ENCODE peak calls at places on chromosome 5, in four cellular contexts. One of them, this sample, is unnamed.

GRCh38 chr5:142542906-142543305 is 143.0 kb downstream of the FGF1 start:
- DNase-seq in MCF 10A: no peak
- DNase-seq in A549: no peak
- DNase-seq in OCI-LY7: no peak
- DNase-seq in this sample: no peak

GRCh38 chr5:149466457-149466972 is 84.7 kb downstream of the CSNK1A1 start:
- DNase-seq in MCF 10A: peak
- DNase-seq in A549: peak
- DNase-seq in OCI-LY7: no peak
- DNase-seq in this sample: peak

GRCh38 chr5:131386124-131386523 is 122.3 kb downstream of the CDC42SE2 start:
- DNase-seq in MCF 10A: no peak
- DNase-seq in A549: no peak
- DNase-seq in OCI-LY7: no peak
- DNase-seq in this sample: no peak

GRCh38 chr5:10934789-10935355 is 173.8 kb upstream of the DAP start:
- DNase-seq in MCF 10A: no peak
- DNase-seq in A549: no peak
- DNase-seq in OCI-LY7: no peak
- DNase-seq in this sample: no peak

GRCh38 chr5:142360051-142360498 is 35.3 kb upstream of the SPRY4 start:
- DNase-seq in MCF 10A: no peak
- DNase-seq in A549: no peak
- DNase-seq in OCI-LY7: no peak
- DNase-seq in this sample: no peak

GRCh38 chr5:6818594-6819512 is 105.6 kb downstream of the TENT4A start:
- DNase-seq in MCF 10A: no peak
- DNase-seq in A549: no peak
- DNase-seq in OCI-LY7: no peak
- DNase-seq in this sample: no peak

GRCh38 chr5:95931118-95931833 is 30.4 kb downstream of the ELL2 start:
- DNase-seq in MCF 10A: no peak
- DNase-seq in A549: no peak
- DNase-seq in OCI-LY7: no peak
- DNase-seq in this sample: no peak

GRCh38 chr5:169050146-169050571 is 250.8 kb downstream of the SLIT3 start:
- DNase-seq in MCF 10A: peak
- DNase-seq in A549: no peak
- DNase-seq in OCI-LY7: no peak
- DNase-seq in this sample: no peak

GRCh38 chr5:6761333-6761732 is 48.1 kb downstream of the TENT4A start:
- DNase-seq in MCF 10A: no peak
- DNase-seq in A549: no peak
- DNase-seq in OCI-LY7: no peak
- DNase-seq in this sample: no peak

GRCh38 chr5:32791536-32792240 is 80.6 kb downstream of the NPR3 start:
- DNase-seq in MCF 10A: no peak
- DNase-seq in A549: no peak
- DNase-seq in OCI-LY7: no peak
- DNase-seq in this sample: no peak

GRCh38 chr5:143311428-143311827 is 92.1 kb downstream of the NR3C1 start:
- DNase-seq in MCF 10A: peak
- DNase-seq in A549: no peak
- DNase-seq in OCI-LY7: no peak
- DNase-seq in this sample: no peak

GRCh38 chr5:157739388-157740045 is 4.0 kb upstream of the LSM11 start:
- DNase-seq in MCF 10A: no peak
- DNase-seq in A549: no peak
- DNase-seq in OCI-LY7: no peak
- DNase-seq in this sample: no peak

GRCh38 chr5:5826911-5827310 is 404.4 kb downstream of the ICE1 start:
- DNase-seq in MCF 10A: peak
- DNase-seq in A549: no peak
- DNase-seq in OCI-LY7: no peak
- DNase-seq in this sample: peak

GRCh38 chr5:178577944-178578343 is 12.2 kb downstream of the COL23A1 start:
- DNase-seq in MCF 10A: no peak
- DNase-seq in A549: no peak
- DNase-seq in OCI-LY7: no peak
- DNase-seq in this sample: no peak

GRCh38 chr5:73902327-73903051 is 276.5 kb downstream of the ARHGEF28 start:
- DNase-seq in MCF 10A: peak
- DNase-seq in A549: peak
- DNase-seq in OCI-LY7: peak
- DNase-seq in this sample: no peak

GRCh38 chr5:1536298-1537165 is 12.8 kb upstream of the LPCAT1 start:
- DNase-seq in MCF 10A: no peak
- DNase-seq in A549: no peak
- DNase-seq in OCI-LY7: peak
- DNase-seq in this sample: peak

GRCh38 chr5:86137297-86137696 is 480.4 kb upstream of the COX7C start:
- DNase-seq in MCF 10A: no peak
- DNase-seq in A549: no peak
- DNase-seq in OCI-LY7: no peak
- DNase-seq in this sample: no peak

GRCh38 chr5:148398698-148399121 is 15.0 kb downstream of the FBXO38 start:
- DNase-seq in MCF 10A: no peak
- DNase-seq in A549: no peak
- DNase-seq in OCI-LY7: no peak
- DNase-seq in this sample: no peak
- TF ChIP-seq CTCF in MCF 10A: peak
- TF ChIP-seq CTCF in A549: no peak
- TF ChIP-seq CTCF in OCI-LY7: peak
- TF ChIP-seq CTCF in this sample: no peak

DNA sequence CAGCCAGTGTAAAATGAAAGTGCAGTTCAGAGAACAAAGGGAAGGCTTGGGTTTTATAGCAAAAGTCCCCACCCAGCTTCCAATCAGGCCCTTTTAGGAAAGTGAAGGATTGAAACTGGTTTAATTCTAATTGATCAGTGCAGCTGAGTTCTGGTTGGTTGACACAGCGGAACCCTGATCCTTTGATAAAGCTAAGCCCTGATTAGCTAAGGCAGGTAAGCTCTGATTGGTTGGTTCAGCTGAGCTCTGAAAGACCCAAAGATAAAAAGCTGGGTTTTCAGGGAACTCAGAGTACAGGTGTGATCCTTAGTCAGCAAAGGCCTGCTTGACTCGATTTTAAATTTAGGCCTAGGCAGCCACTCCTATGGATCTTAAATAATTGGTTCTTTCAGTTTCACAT is 70.8 kb upstream of the PRRC1 start:
- DNase-seq in MCF 10A: no peak
- DNase-seq in A549: no peak
- DNase-seq in OCI-LY7: no peak
- DNase-seq in this sample: no peak
- TF ChIP-seq CTCF in MCF 10A: no peak
- TF ChIP-seq CTCF in A549: no peak
- TF ChIP-seq CTCF in OCI-LY7: no peak
- TF ChIP-seq CTCF in this sample: no peak

DNA sequence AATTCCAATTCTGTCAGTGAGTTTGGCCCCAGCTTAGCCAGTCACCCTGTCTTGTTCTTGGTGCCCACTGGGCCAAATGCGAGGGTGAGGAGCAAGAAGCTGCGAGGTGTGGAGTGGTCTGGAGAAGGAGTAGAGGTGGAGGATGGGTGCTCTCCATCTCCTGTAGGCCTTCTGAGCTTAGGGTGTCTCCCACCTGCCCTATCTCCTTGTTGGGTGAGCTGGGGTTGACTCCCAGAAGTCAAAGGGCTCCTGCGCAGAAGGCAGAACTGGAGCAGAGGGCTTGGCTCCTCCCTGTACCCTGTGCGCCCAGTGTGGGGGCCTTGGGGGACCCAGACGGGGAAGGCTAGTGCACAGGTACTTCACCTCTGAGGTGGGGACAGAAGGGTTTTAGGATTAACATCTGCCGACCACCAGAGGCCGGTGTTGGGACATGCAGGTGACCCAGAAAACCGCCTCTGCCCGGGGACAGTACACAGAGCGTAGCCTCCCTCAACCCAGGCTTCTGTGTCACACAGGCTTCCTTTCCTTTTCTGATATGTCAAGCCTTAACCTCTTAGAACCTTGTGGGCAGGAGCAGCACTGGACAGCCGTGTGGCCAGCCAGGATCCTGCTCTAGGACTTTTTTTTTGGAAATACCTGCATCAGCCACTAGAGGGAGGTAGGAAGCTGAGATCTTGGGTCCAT is 16.9 kb downstream of the IL5 start:
- DNase-seq in MCF 10A: peak
- DNase-seq in A549: peak
- DNase-seq in OCI-LY7: peak
- DNase-seq in this sample: peak
- TF ChIP-seq CTCF in MCF 10A: peak
- TF ChIP-seq CTCF in A549: peak
- TF ChIP-seq CTCF in OCI-LY7: peak
- TF ChIP-seq CTCF in this sample: peak

DNA sequence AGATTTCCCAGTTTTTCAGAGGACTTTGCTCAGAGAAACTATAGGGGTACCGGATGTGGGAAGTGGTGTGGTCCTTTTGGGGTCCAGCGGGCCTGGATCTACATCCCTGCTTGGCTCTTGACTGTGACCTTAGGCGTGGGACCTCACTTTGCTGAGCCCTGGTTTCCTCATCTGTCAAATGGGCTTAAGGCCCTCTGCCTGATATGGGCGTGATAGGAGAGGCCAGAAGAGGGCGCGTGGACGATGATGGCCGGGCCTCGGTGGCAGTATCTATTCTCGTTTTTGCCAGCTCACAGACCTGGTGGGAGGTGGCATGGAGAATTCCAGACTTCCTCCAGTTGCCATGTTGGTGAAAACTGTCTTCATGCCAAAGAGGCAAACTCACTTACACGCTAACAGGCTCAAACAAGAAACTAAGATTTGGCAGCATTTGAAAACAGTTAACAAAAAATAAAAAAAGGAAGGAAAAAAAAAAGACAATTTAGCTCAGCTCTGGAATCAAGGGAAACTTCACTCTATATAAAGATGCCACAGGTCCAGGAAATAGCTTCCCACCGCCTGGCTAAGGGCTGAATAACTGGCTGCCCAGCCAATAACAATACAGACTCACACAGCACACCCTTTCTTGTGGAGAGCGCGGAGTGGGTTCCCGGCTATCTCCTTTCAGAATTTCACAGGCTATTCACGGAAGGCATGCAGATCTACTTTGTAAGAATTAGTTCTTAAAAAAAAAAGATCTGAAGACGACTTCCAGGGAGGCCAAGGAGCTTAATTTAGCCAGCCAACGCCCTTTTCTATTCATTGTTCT is 1.7 kb downstream of the SH3PXD2B start:
- DNase-seq in MCF 10A: peak
- DNase-seq in A549: no peak
- DNase-seq in OCI-LY7: no peak
- DNase-seq in this sample: peak
- TF ChIP-seq CTCF in MCF 10A: no peak
- TF ChIP-seq CTCF in A549: peak
- TF ChIP-seq CTCF in OCI-LY7: peak
- TF ChIP-seq CTCF in this sample: no peak

GRCh38 chr5:50889790-50890189 is 223.4 kb downstream of the PARP8 start:
- DNase-seq in MCF 10A: peak
- DNase-seq in A549: no peak
- DNase-seq in OCI-LY7: no peak
- DNase-seq in this sample: no peak
- TF ChIP-seq CTCF in MCF 10A: no peak
- TF ChIP-seq CTCF in A549: no peak
- TF ChIP-seq CTCF in OCI-LY7: no peak
- TF ChIP-seq CTCF in this sample: no peak

DNA sequence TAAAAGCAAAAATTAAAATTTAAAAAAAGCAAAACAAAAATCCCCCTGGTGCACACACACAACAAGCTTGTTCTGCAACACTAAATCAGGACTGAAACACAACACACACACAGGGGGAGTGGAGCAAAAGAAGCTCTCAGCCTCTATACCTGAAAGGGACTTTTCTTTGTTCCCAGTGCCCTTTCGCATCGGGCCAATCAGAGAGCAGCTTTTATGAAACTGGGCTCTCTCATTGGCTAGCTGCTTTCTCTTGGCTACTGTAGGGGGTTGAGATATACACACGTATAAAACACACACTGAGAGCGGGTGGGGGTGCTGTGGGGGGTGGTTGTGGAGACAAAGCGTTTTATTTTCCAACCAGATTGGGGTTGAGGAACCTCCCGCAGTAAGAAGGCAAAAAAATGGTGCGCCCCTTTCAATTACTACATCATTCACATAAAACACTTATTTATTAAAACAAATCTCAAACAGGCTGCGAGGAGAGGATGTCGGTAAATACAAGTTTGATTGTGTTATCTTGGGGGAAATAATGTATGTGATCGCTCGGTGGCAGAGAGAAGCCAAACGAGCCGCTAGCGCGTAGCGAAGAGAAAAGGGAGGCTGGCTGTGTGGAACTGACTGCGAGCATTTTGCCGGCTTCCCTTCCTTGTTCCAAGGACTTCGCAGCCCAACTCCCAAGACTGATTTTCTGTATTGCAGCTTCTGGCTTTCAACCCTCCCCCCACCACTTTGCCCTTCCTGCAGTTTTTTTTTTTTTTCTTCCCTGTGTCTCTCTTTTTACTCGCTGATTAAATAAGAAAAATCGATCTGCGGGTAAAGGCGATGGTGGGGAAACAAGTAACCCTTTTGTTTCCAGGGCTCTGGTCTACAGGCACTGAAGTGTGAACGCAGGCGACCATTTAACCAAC is 2.5 kb upstream of the ZNF608 start:
- DNase-seq in MCF 10A: peak
- DNase-seq in A549: peak
- DNase-seq in OCI-LY7: peak
- DNase-seq in this sample: peak
- TF ChIP-seq CTCF in MCF 10A: no peak
- TF ChIP-seq CTCF in A549: no peak
- TF ChIP-seq CTCF in OCI-LY7: peak
- TF ChIP-seq CTCF in this sample: no peak

GRCh38 chr5:68282001-68282400 is 66.4 kb downstream of the PIK3R1 start:
- DNase-seq in MCF 10A: no peak
- DNase-seq in A549: no peak
- DNase-seq in OCI-LY7: no peak
- DNase-seq in this sample: no peak
- TF ChIP-seq CTCF in MCF 10A: no peak
- TF ChIP-seq CTCF in A549: no peak
- TF ChIP-seq CTCF in OCI-LY7: no peak
- TF ChIP-seq CTCF in this sample: no peak